ENCODE peak calls at places on chromosomes 12 and 14, in nine cellular contexts. One of them, this sample, is unnamed.
A peak's percentile ranks its signal among the peaks of the same experiment; 100 is the strongest.

GRCh38 chr12:57069522-57069921 is 9.1 kb downstream of the NEMP1 start:
- DNase-seq in activated T-helper 1 cell treated with Interleukin-2 at 50 U/mL for 16 hours: no peak
- DNase-seq in T-helper 2 cell: no peak
- DNase-seq in fibroblast of the aortic adventitia: peak; percentile 95
- DNase-seq in activated CD4-positive, alpha-beta T cell treated with anti-CD3 and anti-CD28 coated beads, Interleukin-2, amount 50 U/mL, for 1 hour: peak; percentile 48
- DNase-seq in ELR: peak; percentile 83
- DNase-seq in pancreas: no peak
- DNase-seq in GM13976: peak; percentile 62
- DNase-seq in GM23338: peak; percentile 92
- DNase-seq in this sample: peak; percentile 66

GRCh38 chr14:97602438-97603117 is 805.4 kb downstream of the VRK1 start:
- DNase-seq in fibroblast of the aortic adventitia: no peak
- DNase-seq in ELR: no peak
- DNase-seq in GM23338: no peak
- DNase-seq in GM13976: no peak
- DNase-seq in pancreas: no peak
- DNase-seq in activated CD4-positive, alpha-beta T cell treated with anti-CD3 and anti-CD28 coated beads, Interleukin-2, amount 50 U/mL, for 1 hour: peak; percentile 71
- DNase-seq in T-helper 2 cell: peak; percentile 32
- DNase-seq in activated T-helper 1 cell treated with Interleukin-2 at 50 U/mL for 16 hours: peak; percentile 66
- DNase-seq in this sample: no peak

GRCh38 chr12:52925717-52926595 is 21.1 kb upstream of the KRT8 start:
- DNase-seq in T-helper 2 cell: no peak
- DNase-seq in fibroblast of the aortic adventitia: no peak
- DNase-seq in pancreas: peak; percentile 65
- DNase-seq in activated T-helper 1 cell treated with Interleukin-2 at 50 U/mL for 16 hours: no peak
- DNase-seq in ELR: peak; percentile 27
- DNase-seq in GM23338: peak; percentile 47
- DNase-seq in activated CD4-positive, alpha-beta T cell treated with anti-CD3 and anti-CD28 coated beads, Interleukin-2, amount 50 U/mL, for 1 hour: no peak
- DNase-seq in GM13976: no peak
- DNase-seq in this sample: peak; percentile 96

GRCh38 chr12:537772-538171 is 78.0 kb downstream of the B4GALNT3 start:
- DNase-seq in activated T-helper 1 cell treated with Interleukin-2 at 50 U/mL for 16 hours: no peak
- DNase-seq in T-helper 2 cell: no peak
- DNase-seq in GM13976: no peak
- DNase-seq in GM23338: no peak
- DNase-seq in ELR: no peak
- DNase-seq in fibroblast of the aortic adventitia: no peak
- DNase-seq in pancreas: no peak
- DNase-seq in activated CD4-positive, alpha-beta T cell treated with anti-CD3 and anti-CD28 coated beads, Interleukin-2, amount 50 U/mL, for 1 hour: no peak
- DNase-seq in this sample: peak; percentile 74

GRCh38 chr12:91155990-91156389 is 26.6 kb downstream of the DCN start:
- DNase-seq in GM13976: no peak
- DNase-seq in activated CD4-positive, alpha-beta T cell treated with anti-CD3 and anti-CD28 coated beads, Interleukin-2, amount 50 U/mL, for 1 hour: no peak
- DNase-seq in T-helper 2 cell: no peak
- DNase-seq in ELR: no peak
- DNase-seq in fibroblast of the aortic adventitia: peak; percentile 27
- DNase-seq in GM23338: peak; percentile 24
- DNase-seq in pancreas: no peak
- DNase-seq in activated T-helper 1 cell treated with Interleukin-2 at 50 U/mL for 16 hours: no peak
- DNase-seq in this sample: no peak

GRCh38 chr12:81417056-81417455 is 339.2 kb downstream of the ACSS3 start:
- DNase-seq in GM23338: no peak
- DNase-seq in ELR: no peak
- DNase-seq in T-helper 2 cell: no peak
- DNase-seq in pancreas: no peak
- DNase-seq in GM13976: no peak
- DNase-seq in fibroblast of the aortic adventitia: no peak
- DNase-seq in activated CD4-positive, alpha-beta T cell treated with anti-CD3 and anti-CD28 coated beads, Interleukin-2, amount 50 U/mL, for 1 hour: no peak
- DNase-seq in activated T-helper 1 cell treated with Interleukin-2 at 50 U/mL for 16 hours: no peak
- DNase-seq in this sample: no peak

GRCh38 chr14:70086685-70087379 is 101.9 kb downstream of the SLC8A3 start:
- DNase-seq in GM13976: peak; percentile 29
- DNase-seq in T-helper 2 cell: no peak
- DNase-seq in pancreas: no peak
- DNase-seq in activated T-helper 1 cell treated with Interleukin-2 at 50 U/mL for 16 hours: no peak
- DNase-seq in fibroblast of the aortic adventitia: peak; percentile 65
- DNase-seq in GM23338: peak; percentile 74
- DNase-seq in ELR: peak; percentile 58
- DNase-seq in activated CD4-positive, alpha-beta T cell treated with anti-CD3 and anti-CD28 coated beads, Interleukin-2, amount 50 U/mL, for 1 hour: no peak
- DNase-seq in this sample: peak; percentile 50

GRCh38 chr12:3045989-3046388 is 31.2 kb upstream of the TSPAN9 start:
- DNase-seq in pancreas: no peak
- DNase-seq in activated T-helper 1 cell treated with Interleukin-2 at 50 U/mL for 16 hours: no peak
- DNase-seq in ELR: no peak
- DNase-seq in fibroblast of the aortic adventitia: no peak
- DNase-seq in GM13976: no peak
- DNase-seq in GM23338: no peak
- DNase-seq in T-helper 2 cell: no peak
- DNase-seq in activated CD4-positive, alpha-beta T cell treated with anti-CD3 and anti-CD28 coated beads, Interleukin-2, amount 50 U/mL, for 1 hour: no peak
- DNase-seq in this sample: no peak

GRCh38 chr14:36657409-36658090 is 4.1 kb upstream of the PAX9 start:
- DNase-seq in pancreas: peak; percentile 28
- DNase-seq in fibroblast of the aortic adventitia: no peak
- DNase-seq in activated T-helper 1 cell treated with Interleukin-2 at 50 U/mL for 16 hours: no peak
- DNase-seq in GM13976: peak; percentile 20
- DNase-seq in ELR: no peak
- DNase-seq in T-helper 2 cell: no peak
- DNase-seq in GM23338: peak; percentile 76
- DNase-seq in activated CD4-positive, alpha-beta T cell treated with anti-CD3 and anti-CD28 coated beads, Interleukin-2, amount 50 U/mL, for 1 hour: no peak
- DNase-seq in this sample: no peak

GRCh38 chr14:52060080-52060479 is 8.8 kb downstream of the NID2 start:
- DNase-seq in fibroblast of the aortic adventitia: peak; percentile 88
- DNase-seq in activated T-helper 1 cell treated with Interleukin-2 at 50 U/mL for 16 hours: no peak
- DNase-seq in activated CD4-positive, alpha-beta T cell treated with anti-CD3 and anti-CD28 coated beads, Interleukin-2, amount 50 U/mL, for 1 hour: no peak
- DNase-seq in ELR: no peak
- DNase-seq in GM23338: no peak
- DNase-seq in T-helper 2 cell: no peak
- DNase-seq in pancreas: peak; percentile 23
- DNase-seq in GM13976: no peak
- DNase-seq in this sample: no peak

GRCh38 chr12:76123301-76124212 is 39.1 kb upstream of the NAP1L1 start:
- DNase-seq in GM13976: no peak
- DNase-seq in ELR: peak; percentile 92
- DNase-seq in GM23338: peak; percentile 12
- DNase-seq in activated CD4-positive, alpha-beta T cell treated with anti-CD3 and anti-CD28 coated beads, Interleukin-2, amount 50 U/mL, for 1 hour: no peak
- DNase-seq in fibroblast of the aortic adventitia: peak; percentile 75
- DNase-seq in activated T-helper 1 cell treated with Interleukin-2 at 50 U/mL for 16 hours: no peak
- DNase-seq in T-helper 2 cell: no peak
- DNase-seq in pancreas: no peak
- DNase-seq in this sample: no peak

GRCh38 chr12:57746025-57746424 is 1.2 kb downstream of the TSPAN31 start:
- DNase-seq in GM13976: no peak
- DNase-seq in GM23338: no peak
- DNase-seq in fibroblast of the aortic adventitia: no peak
- DNase-seq in ELR: no peak
- DNase-seq in pancreas: no peak
- DNase-seq in activated T-helper 1 cell treated with Interleukin-2 at 50 U/mL for 16 hours: no peak
- DNase-seq in T-helper 2 cell: no peak
- DNase-seq in activated CD4-positive, alpha-beta T cell treated with anti-CD3 and anti-CD28 coated beads, Interleukin-2, amount 50 U/mL, for 1 hour: no peak
- DNase-seq in this sample: no peak

GRCh38 chr14:59293934-59294661 is 105.6 kb downstream of the DAAM1 start:
- DNase-seq in ELR: no peak
- DNase-seq in GM13976: no peak
- DNase-seq in pancreas: no peak
- DNase-seq in fibroblast of the aortic adventitia: peak; percentile 88
- DNase-seq in activated CD4-positive, alpha-beta T cell treated with anti-CD3 and anti-CD28 coated beads, Interleukin-2, amount 50 U/mL, for 1 hour: no peak
- DNase-seq in activated T-helper 1 cell treated with Interleukin-2 at 50 U/mL for 16 hours: no peak
- DNase-seq in GM23338: no peak
- DNase-seq in T-helper 2 cell: no peak
- DNase-seq in this sample: peak; percentile 10

GRCh38 chr12:52907092-52907810 is 2.4 kb upstream of the KRT8 start:
- DNase-seq in pancreas: peak; percentile 92
- DNase-seq in GM13976: no peak
- DNase-seq in ELR: no peak
- DNase-seq in GM23338: no peak
- DNase-seq in activated CD4-positive, alpha-beta T cell treated with anti-CD3 and anti-CD28 coated beads, Interleukin-2, amount 50 U/mL, for 1 hour: no peak
- DNase-seq in T-helper 2 cell: no peak
- DNase-seq in activated T-helper 1 cell treated with Interleukin-2 at 50 U/mL for 16 hours: no peak
- DNase-seq in fibroblast of the aortic adventitia: no peak
- DNase-seq in this sample: peak; percentile 75

GRCh38 chr12:53506450-53506785 is 866 bp downstream of the NPFF start:
- DNase-seq in fibroblast of the aortic adventitia: no peak
- DNase-seq in pancreas: no peak
- DNase-seq in GM23338: no peak
- DNase-seq in activated CD4-positive, alpha-beta T cell treated with anti-CD3 and anti-CD28 coated beads, Interleukin-2, amount 50 U/mL, for 1 hour: no peak
- DNase-seq in ELR: no peak
- DNase-seq in GM13976: no peak
- DNase-seq in T-helper 2 cell: no peak
- DNase-seq in activated T-helper 1 cell treated with Interleukin-2 at 50 U/mL for 16 hours: no peak
- DNase-seq in this sample: no peak

GRCh38 chr14:94598816-94599655 is 13.2 kb upstream of the SERPINA3 start:
- DNase-seq in activated CD4-positive, alpha-beta T cell treated with anti-CD3 and anti-CD28 coated beads, Interleukin-2, amount 50 U/mL, for 1 hour: no peak
- DNase-seq in GM13976: no peak
- DNase-seq in GM23338: peak; percentile 24
- DNase-seq in T-helper 2 cell: no peak
- DNase-seq in ELR: peak; percentile 98
- DNase-seq in fibroblast of the aortic adventitia: peak; percentile 97
- DNase-seq in activated T-helper 1 cell treated with Interleukin-2 at 50 U/mL for 16 hours: no peak
- DNase-seq in pancreas: peak; percentile 94
- DNase-seq in this sample: peak; percentile 86

GRCh38 chr12:9906888-9907287 is 25.3 kb downstream of the CLEC2A start:
- DNase-seq in ELR: peak; percentile 7
- DNase-seq in pancreas: no peak
- DNase-seq in GM13976: no peak
- DNase-seq in GM23338: no peak
- DNase-seq in fibroblast of the aortic adventitia: no peak
- DNase-seq in activated CD4-positive, alpha-beta T cell treated with anti-CD3 and anti-CD28 coated beads, Interleukin-2, amount 50 U/mL, for 1 hour: peak; percentile 5
- DNase-seq in activated T-helper 1 cell treated with Interleukin-2 at 50 U/mL for 16 hours: peak; percentile 3
- DNase-seq in T-helper 2 cell: no peak
- DNase-seq in this sample: no peak

GRCh38 chr14:73888971-73889370 is 2.3 kb downstream of the ZNF410 start:
- DNase-seq in ELR: peak; percentile 26
- DNase-seq in activated T-helper 1 cell treated with Interleukin-2 at 50 U/mL for 16 hours: no peak
- DNase-seq in pancreas: no peak
- DNase-seq in activated CD4-positive, alpha-beta T cell treated with anti-CD3 and anti-CD28 coated beads, Interleukin-2, amount 50 U/mL, for 1 hour: no peak
- DNase-seq in T-helper 2 cell: no peak
- DNase-seq in GM13976: no peak
- DNase-seq in fibroblast of the aortic adventitia: peak; percentile 31
- DNase-seq in GM23338: no peak
- DNase-seq in this sample: no peak

GRCh38 chr12:108046135-108046534 is 83.0 kb upstream of the WSCD2 start:
- DNase-seq in activated T-helper 1 cell treated with Interleukin-2 at 50 U/mL for 16 hours: no peak
- DNase-seq in T-helper 2 cell: no peak
- DNase-seq in ELR: no peak
- DNase-seq in pancreas: no peak
- DNase-seq in activated CD4-positive, alpha-beta T cell treated with anti-CD3 and anti-CD28 coated beads, Interleukin-2, amount 50 U/mL, for 1 hour: no peak
- DNase-seq in fibroblast of the aortic adventitia: no peak
- DNase-seq in GM13976: no peak
- DNase-seq in GM23338: peak; percentile 29
- DNase-seq in this sample: no peak

GRCh38 chr14:71108398-71109114 is 201.3 kb downstream of the PCNX1 start:
- DNase-seq in ELR: no peak
- DNase-seq in GM13976: no peak
- DNase-seq in pancreas: no peak
- DNase-seq in fibroblast of the aortic adventitia: no peak
- DNase-seq in GM23338: no peak
- DNase-seq in activated T-helper 1 cell treated with Interleukin-2 at 50 U/mL for 16 hours: no peak
- DNase-seq in activated CD4-positive, alpha-beta T cell treated with anti-CD3 and anti-CD28 coated beads, Interleukin-2, amount 50 U/mL, for 1 hour: no peak
- DNase-seq in T-helper 2 cell: no peak
- DNase-seq in this sample: no peak

GRCh38 chr12:22230280-22230794 is 104.2 kb downstream of the ST8SIA1 start:
- DNase-seq in activated T-helper 1 cell treated with Interleukin-2 at 50 U/mL for 16 hours: no peak
- DNase-seq in GM13976: no peak
- DNase-seq in ELR: peak; percentile 16
- DNase-seq in T-helper 2 cell: no peak
- DNase-seq in pancreas: no peak
- DNase-seq in activated CD4-positive, alpha-beta T cell treated with anti-CD3 and anti-CD28 coated beads, Interleukin-2, amount 50 U/mL, for 1 hour: no peak
- DNase-seq in GM23338: no peak
- DNase-seq in fibroblast of the aortic adventitia: peak; percentile 68
- DNase-seq in this sample: no peak

GRCh38 chr14:92867246-92867925 is 55.6 kb upstream of the CHGA start:
- DNase-seq in fibroblast of the aortic adventitia: no peak
- DNase-seq in pancreas: no peak
- DNase-seq in activated T-helper 1 cell treated with Interleukin-2 at 50 U/mL for 16 hours: no peak
- DNase-seq in activated CD4-positive, alpha-beta T cell treated with anti-CD3 and anti-CD28 coated beads, Interleukin-2, amount 50 U/mL, for 1 hour: no peak
- DNase-seq in T-helper 2 cell: no peak
- DNase-seq in GM13976: no peak
- DNase-seq in GM23338: no peak
- DNase-seq in ELR: no peak
- DNase-seq in this sample: no peak

GRCh38 chr14:62213516-62213915 is 451.3 kb downstream of the SNAPC1 start:
- DNase-seq in GM13976: no peak
- DNase-seq in activated T-helper 1 cell treated with Interleukin-2 at 50 U/mL for 16 hours: no peak
- DNase-seq in ELR: peak; percentile 67
- DNase-seq in T-helper 2 cell: no peak
- DNase-seq in GM23338: no peak
- DNase-seq in fibroblast of the aortic adventitia: peak; percentile 79
- DNase-seq in pancreas: no peak
- DNase-seq in activated CD4-positive, alpha-beta T cell treated with anti-CD3 and anti-CD28 coated beads, Interleukin-2, amount 50 U/mL, for 1 hour: no peak
- DNase-seq in this sample: no peak

GRCh38 chr12:123900898-123901376 is 71.7 kb downstream of the CCDC92 start:
- DNase-seq in ELR: no peak
- DNase-seq in fibroblast of the aortic adventitia: no peak
- DNase-seq in GM13976: no peak
- DNase-seq in activated T-helper 1 cell treated with Interleukin-2 at 50 U/mL for 16 hours: no peak
- DNase-seq in activated CD4-positive, alpha-beta T cell treated with anti-CD3 and anti-CD28 coated beads, Interleukin-2, amount 50 U/mL, for 1 hour: no peak
- DNase-seq in T-helper 2 cell: no peak
- DNase-seq in GM23338: peak; percentile 78
- DNase-seq in pancreas: no peak
- DNase-seq in this sample: no peak

GRCh38 chr12:109518820-109519665 is 41.6 kb downstream of the UBE3B start:
- DNase-seq in pancreas: peak; percentile 46
- DNase-seq in GM23338: peak; percentile 83
- DNase-seq in GM13976: peak; percentile 72
- DNase-seq in T-helper 2 cell: no peak
- DNase-seq in fibroblast of the aortic adventitia: peak; percentile 92
- DNase-seq in activated T-helper 1 cell treated with Interleukin-2 at 50 U/mL for 16 hours: peak; percentile 5
- DNase-seq in ELR: peak; percentile 88
- DNase-seq in activated CD4-positive, alpha-beta T cell treated with anti-CD3 and anti-CD28 coated beads, Interleukin-2, amount 50 U/mL, for 1 hour: peak; percentile 55
- DNase-seq in this sample: peak; percentile 72

GRCh38 chr12:118979763-118980406 is 1.5 kb upstream of the SRRM4 start:
- DNase-seq in GM13976: peak; percentile 77
- DNase-seq in ELR: peak; percentile 32
- DNase-seq in T-helper 2 cell: no peak
- DNase-seq in pancreas: peak; percentile 35
- DNase-seq in activated CD4-positive, alpha-beta T cell treated with anti-CD3 and anti-CD28 coated beads, Interleukin-2, amount 50 U/mL, for 1 hour: no peak
- DNase-seq in GM23338: peak; percentile 94
- DNase-seq in activated T-helper 1 cell treated with Interleukin-2 at 50 U/mL for 16 hours: no peak
- DNase-seq in fibroblast of the aortic adventitia: peak; percentile 35
- DNase-seq in this sample: peak; percentile 44

GRCh38 chr14:105537580-105538474 is 11.4 kb downstream of the TMEM121 start:
- DNase-seq in fibroblast of the aortic adventitia: no peak
- DNase-seq in activated CD4-positive, alpha-beta T cell treated with anti-CD3 and anti-CD28 coated beads, Interleukin-2, amount 50 U/mL, for 1 hour: peak; percentile 74
- DNase-seq in ELR: peak; percentile 46
- DNase-seq in T-helper 2 cell: peak; percentile 64
- DNase-seq in pancreas: peak; percentile 69
- DNase-seq in activated T-helper 1 cell treated with Interleukin-2 at 50 U/mL for 16 hours: peak; percentile 54
- DNase-seq in GM23338: peak; percentile 51
- DNase-seq in GM13976: peak; percentile 93
- DNase-seq in this sample: no peak

GRCh38 chr14:20751963-20752562 is 6.4 kb downstream of the EDDM3A start:
- DNase-seq in pancreas: no peak
- DNase-seq in GM23338: peak; percentile 25
- DNase-seq in GM13976: no peak
- DNase-seq in T-helper 2 cell: no peak
- DNase-seq in activated T-helper 1 cell treated with Interleukin-2 at 50 U/mL for 16 hours: no peak
- DNase-seq in fibroblast of the aortic adventitia: no peak
- DNase-seq in activated CD4-positive, alpha-beta T cell treated with anti-CD3 and anti-CD28 coated beads, Interleukin-2, amount 50 U/mL, for 1 hour: no peak
- DNase-seq in ELR: no peak
- DNase-seq in this sample: no peak

GRCh38 chr12:50597200-50598195 is 92.7 kb downstream of the DIP2B start:
- DNase-seq in fibroblast of the aortic adventitia: peak; percentile 77
- DNase-seq in GM23338: no peak
- DNase-seq in activated CD4-positive, alpha-beta T cell treated with anti-CD3 and anti-CD28 coated beads, Interleukin-2, amount 50 U/mL, for 1 hour: peak; percentile 25
- DNase-seq in pancreas: no peak
- DNase-seq in activated T-helper 1 cell treated with Interleukin-2 at 50 U/mL for 16 hours: peak; percentile 11
- DNase-seq in GM13976: peak; percentile 73
- DNase-seq in ELR: peak; percentile 96
- DNase-seq in T-helper 2 cell: no peak
- DNase-seq in this sample: no peak

GRCh38 chr12:124609041-124609984 is 41.9 kb upstream of the NCOR2 start:
- DNase-seq in ELR: peak; percentile 38
- DNase-seq in GM13976: peak; percentile 80
- DNase-seq in activated CD4-positive, alpha-beta T cell treated with anti-CD3 and anti-CD28 coated beads, Interleukin-2, amount 50 U/mL, for 1 hour: peak; percentile 86
- DNase-seq in T-helper 2 cell: peak; percentile 54
- DNase-seq in GM23338: peak; percentile 57
- DNase-seq in pancreas: peak; percentile 99
- DNase-seq in activated T-helper 1 cell treated with Interleukin-2 at 50 U/mL for 16 hours: peak; percentile 85
- DNase-seq in fibroblast of the aortic adventitia: peak; percentile 24
- DNase-seq in this sample: peak; percentile 93

GRCh38 chr12:97275261-97276197 is 187.1 kb upstream of the RMST start:
- DNase-seq in activated CD4-positive, alpha-beta T cell treated with anti-CD3 and anti-CD28 coated beads, Interleukin-2, amount 50 U/mL, for 1 hour: no peak
- DNase-seq in pancreas: peak; percentile 22
- DNase-seq in GM23338: peak; percentile 36
- DNase-seq in ELR: no peak
- DNase-seq in T-helper 2 cell: no peak
- DNase-seq in activated T-helper 1 cell treated with Interleukin-2 at 50 U/mL for 16 hours: no peak
- DNase-seq in fibroblast of the aortic adventitia: no peak
- DNase-seq in GM13976: no peak
- DNase-seq in this sample: no peak

This sample was measured in Caco-2.